ENCODE peak calls at places on chromosome 19, in ten cellular contexts. One of them, this sample, is unnamed.

GRCh38 chr19:919157-920050 is 2.3 kb downstream of the KISS1R start:
- DNase-seq in neural crest cell: no peak
- DNase-seq in smooth muscle cell of the brain vasculature: no peak
- DNase-seq in nephron progenitor cell: no peak
- DNase-seq in activated T-cell treated with anti-CD3 and anti-CD28 coated beads, Interleukin-2, amount 50 U/mL, for 24 hours: peak; percentile 72
- DNase-seq in AG08396: no peak
- DNase-seq in CD4-positive, CD25-positive, alpha-beta regulatory T cell: no peak
- DNase-seq in stimulated activated CD4-positive, alpha-beta T cell treated with anti-CD3 and anti-CD28 coated beads, Interleukin-1b, Interleukin-23, amount 100 ng/mL, for 1 hour: no peak
- DNase-seq in AML-193: no peak
- DNase-seq in fibroblast of lung: no peak
- DNase-seq in this sample: peak; percentile 73

GRCh38 chr19:4602173-4602788 is 37.0 kb upstream of the TNFAIP8L1 start:
- DNase-seq in neural crest cell: no peak
- DNase-seq in smooth muscle cell of the brain vasculature: no peak
- DNase-seq in nephron progenitor cell: no peak
- DNase-seq in activated T-cell treated with anti-CD3 and anti-CD28 coated beads, Interleukin-2, amount 50 U/mL, for 24 hours: no peak
- DNase-seq in AG08396: no peak
- DNase-seq in CD4-positive, CD25-positive, alpha-beta regulatory T cell: no peak
- DNase-seq in stimulated activated CD4-positive, alpha-beta T cell treated with anti-CD3 and anti-CD28 coated beads, Interleukin-1b, Interleukin-23, amount 100 ng/mL, for 1 hour: no peak
- DNase-seq in AML-193: no peak
- DNase-seq in fibroblast of lung: no peak
- DNase-seq in this sample: no peak

GRCh38 chr19:9937001-9937411 is 691 bp upstream of the OLFM2 start:
- DNase-seq in neural crest cell: no peak
- DNase-seq in smooth muscle cell of the brain vasculature: no peak
- DNase-seq in nephron progenitor cell: peak; percentile 22
- DNase-seq in activated T-cell treated with anti-CD3 and anti-CD28 coated beads, Interleukin-2, amount 50 U/mL, for 24 hours: no peak
- DNase-seq in AG08396: no peak
- DNase-seq in CD4-positive, CD25-positive, alpha-beta regulatory T cell: no peak
- DNase-seq in stimulated activated CD4-positive, alpha-beta T cell treated with anti-CD3 and anti-CD28 coated beads, Interleukin-1b, Interleukin-23, amount 100 ng/mL, for 1 hour: no peak
- DNase-seq in AML-193: no peak
- DNase-seq in fibroblast of lung: no peak
- DNase-seq in this sample: peak; percentile 83

GRCh38 chr19:23420824-23421223 is 25.6 kb upstream of the ZNF91 start:
- DNase-seq in neural crest cell: no peak
- DNase-seq in smooth muscle cell of the brain vasculature: no peak
- DNase-seq in nephron progenitor cell: no peak
- DNase-seq in activated T-cell treated with anti-CD3 and anti-CD28 coated beads, Interleukin-2, amount 50 U/mL, for 24 hours: no peak
- DNase-seq in AG08396: no peak
- DNase-seq in CD4-positive, CD25-positive, alpha-beta regulatory T cell: no peak
- DNase-seq in stimulated activated CD4-positive, alpha-beta T cell treated with anti-CD3 and anti-CD28 coated beads, Interleukin-1b, Interleukin-23, amount 100 ng/mL, for 1 hour: no peak
- DNase-seq in AML-193: no peak
- DNase-seq in fibroblast of lung: no peak
- DNase-seq in this sample: no peak

GRCh38 chr19:778910-779653 is 18.2 kb upstream of the PTBP1 start:
- DNase-seq in neural crest cell: no peak
- DNase-seq in smooth muscle cell of the brain vasculature: peak; percentile 92
- DNase-seq in nephron progenitor cell: no peak
- DNase-seq in activated T-cell treated with anti-CD3 and anti-CD28 coated beads, Interleukin-2, amount 50 U/mL, for 24 hours: no peak
- DNase-seq in AG08396: peak; percentile 85
- DNase-seq in CD4-positive, CD25-positive, alpha-beta regulatory T cell: no peak
- DNase-seq in stimulated activated CD4-positive, alpha-beta T cell treated with anti-CD3 and anti-CD28 coated beads, Interleukin-1b, Interleukin-23, amount 100 ng/mL, for 1 hour: no peak
- DNase-seq in AML-193: no peak
- DNase-seq in fibroblast of lung: peak; percentile 90
- DNase-seq in this sample: no peak

GRCh38 chr19:3880471-3881271 is at the start of gene ATCAY:
- DNase-seq in neural crest cell: peak; percentile 36
- DNase-seq in smooth muscle cell of the brain vasculature: no peak
- DNase-seq in nephron progenitor cell: peak; percentile 52
- DNase-seq in activated T-cell treated with anti-CD3 and anti-CD28 coated beads, Interleukin-2, amount 50 U/mL, for 24 hours: no peak
- DNase-seq in AG08396: no peak
- DNase-seq in CD4-positive, CD25-positive, alpha-beta regulatory T cell: no peak
- DNase-seq in stimulated activated CD4-positive, alpha-beta T cell treated with anti-CD3 and anti-CD28 coated beads, Interleukin-1b, Interleukin-23, amount 100 ng/mL, for 1 hour: no peak
- DNase-seq in AML-193: no peak
- DNase-seq in fibroblast of lung: no peak
- DNase-seq in this sample: peak; percentile 71

GRCh38 chr19:35013820-35014754 is 14.0 kb downstream of the GRAMD1A start:
- DNase-seq in neural crest cell: no peak
- DNase-seq in smooth muscle cell of the brain vasculature: no peak
- DNase-seq in nephron progenitor cell: no peak
- DNase-seq in activated T-cell treated with anti-CD3 and anti-CD28 coated beads, Interleukin-2, amount 50 U/mL, for 24 hours: peak; percentile 59
- DNase-seq in AG08396: no peak
- DNase-seq in CD4-positive, CD25-positive, alpha-beta regulatory T cell: peak; percentile 65
- DNase-seq in stimulated activated CD4-positive, alpha-beta T cell treated with anti-CD3 and anti-CD28 coated beads, Interleukin-1b, Interleukin-23, amount 100 ng/mL, for 1 hour: peak; percentile 41
- DNase-seq in AML-193: peak; percentile 87
- DNase-seq in fibroblast of lung: no peak
- DNase-seq in this sample: no peak

GRCh38 chr19:16206046-16206605 is 8.4 kb downstream of the AP1M1 start:
- DNase-seq in neural crest cell: no peak
- DNase-seq in smooth muscle cell of the brain vasculature: no peak
- DNase-seq in nephron progenitor cell: no peak
- DNase-seq in activated T-cell treated with anti-CD3 and anti-CD28 coated beads, Interleukin-2, amount 50 U/mL, for 24 hours: no peak
- DNase-seq in AG08396: no peak
- DNase-seq in CD4-positive, CD25-positive, alpha-beta regulatory T cell: no peak
- DNase-seq in stimulated activated CD4-positive, alpha-beta T cell treated with anti-CD3 and anti-CD28 coated beads, Interleukin-1b, Interleukin-23, amount 100 ng/mL, for 1 hour: no peak
- DNase-seq in AML-193: no peak
- DNase-seq in fibroblast of lung: no peak
- DNase-seq in this sample: no peak

GRCh38 chr19:54096642-54097106 is 3.9 kb downstream of the OSCAR start:
- DNase-seq in neural crest cell: no peak
- DNase-seq in smooth muscle cell of the brain vasculature: no peak
- DNase-seq in nephron progenitor cell: no peak
- DNase-seq in activated T-cell treated with anti-CD3 and anti-CD28 coated beads, Interleukin-2, amount 50 U/mL, for 24 hours: peak; percentile 50
- DNase-seq in AG08396: no peak
- DNase-seq in CD4-positive, CD25-positive, alpha-beta regulatory T cell: no peak
- DNase-seq in stimulated activated CD4-positive, alpha-beta T cell treated with anti-CD3 and anti-CD28 coated beads, Interleukin-1b, Interleukin-23, amount 100 ng/mL, for 1 hour: no peak
- DNase-seq in AML-193: peak; percentile 29
- DNase-seq in fibroblast of lung: peak; percentile 45
- DNase-seq in this sample: peak; percentile 62

GRCh38 chr19:14561832-14562351 is 10.0 kb downstream of the NDUFB7 start:
- DNase-seq in neural crest cell: no peak
- DNase-seq in smooth muscle cell of the brain vasculature: no peak
- DNase-seq in nephron progenitor cell: no peak
- DNase-seq in activated T-cell treated with anti-CD3 and anti-CD28 coated beads, Interleukin-2, amount 50 U/mL, for 24 hours: no peak
- DNase-seq in AG08396: no peak
- DNase-seq in CD4-positive, CD25-positive, alpha-beta regulatory T cell: no peak
- DNase-seq in stimulated activated CD4-positive, alpha-beta T cell treated with anti-CD3 and anti-CD28 coated beads, Interleukin-1b, Interleukin-23, amount 100 ng/mL, for 1 hour: no peak
- DNase-seq in AML-193: no peak
- DNase-seq in fibroblast of lung: peak; percentile 37
- DNase-seq in this sample: no peak

This sample was measured in H1.